ENCODE peak calls at places on chromosome 11, in seven cellular contexts. One of them, this sample, is unnamed.

GRCh38 chr11:2435288-2436012 is 8.9 kb downstream of the TRPM5 start:
- DNase-seq in amniotic stem cell: no peak
- DNase-seq in right lobe of liver: no peak
- DNase-seq in EL: no peak
- DNase-seq in nucleus accumbens: no peak
- DNase-seq in astrocyte: no peak
- DNase-seq in Right ventricle myocardium superior: peak; percentile 13
- DNase-seq in this sample: no peak

GRCh38 chr11:123543796-123544195 is 110.6 kb downstream of the SCN3B start:
- DNase-seq in amniotic stem cell: peak; percentile 52
- DNase-seq in right lobe of liver: no peak
- DNase-seq in EL: peak; percentile 81
- DNase-seq in nucleus accumbens: no peak
- DNase-seq in astrocyte: peak; percentile 70
- DNase-seq in Right ventricle myocardium superior: no peak
- DNase-seq in this sample: peak; percentile 27

GRCh38 chr11:2791521-2792375 is 92.0 kb upstream of the KCNQ1OT1 start:
- DNase-seq in amniotic stem cell: no peak
- DNase-seq in right lobe of liver: peak; percentile 21
- DNase-seq in EL: no peak
- DNase-seq in nucleus accumbens: no peak
- DNase-seq in astrocyte: no peak
- DNase-seq in Right ventricle myocardium superior: peak; percentile 40
- DNase-seq in this sample: no peak

GRCh38 chr11:1864831-1865665 is 12.2 kb downstream of the LSP1 start:
- DNase-seq in amniotic stem cell: no peak
- DNase-seq in right lobe of liver: peak; percentile 24
- DNase-seq in EL: no peak
- DNase-seq in nucleus accumbens: no peak
- DNase-seq in astrocyte: no peak
- DNase-seq in Right ventricle myocardium superior: peak; percentile 59
- DNase-seq in this sample: no peak

GRCh38 chr11:14443642-14444041 is 56.0 kb downstream of the COPB1 start:
- DNase-seq in amniotic stem cell: no peak
- DNase-seq in right lobe of liver: peak; percentile 78
- DNase-seq in EL: peak; percentile 88
- DNase-seq in nucleus accumbens: no peak
- DNase-seq in astrocyte: peak; percentile 46
- DNase-seq in Right ventricle myocardium superior: no peak
- DNase-seq in this sample: no peak

GRCh38 chr11:44348114-44348513 is 38.2 kb upstream of the ALX4 start:
- DNase-seq in amniotic stem cell: no peak
- DNase-seq in right lobe of liver: no peak
- DNase-seq in EL: no peak
- DNase-seq in nucleus accumbens: no peak
- DNase-seq in astrocyte: no peak
- DNase-seq in Right ventricle myocardium superior: no peak
- DNase-seq in this sample: no peak

GRCh38 chr11:64100345-64100744 is 64.6 kb downstream of the FLRT1 start:
- DNase-seq in amniotic stem cell: no peak
- DNase-seq in right lobe of liver: no peak
- DNase-seq in EL: no peak
- DNase-seq in nucleus accumbens: no peak
- DNase-seq in astrocyte: no peak
- DNase-seq in Right ventricle myocardium superior: no peak
- DNase-seq in this sample: no peak

GRCh38 chr11:1750840-1751520 is 585 bp upstream of the IFITM10 start:
- DNase-seq in amniotic stem cell: no peak
- DNase-seq in right lobe of liver: no peak
- DNase-seq in EL: no peak
- DNase-seq in nucleus accumbens: no peak
- DNase-seq in astrocyte: no peak
- DNase-seq in Right ventricle myocardium superior: no peak
- DNase-seq in this sample: no peak

GRCh38 chr11:129143335-129143734 is 48.8 kb downstream of the ARHGAP32 start:
- DNase-seq in amniotic stem cell: peak; percentile 90
- DNase-seq in right lobe of liver: peak; percentile 66
- DNase-seq in EL: peak; percentile 98
- DNase-seq in nucleus accumbens: peak; percentile 43
- DNase-seq in astrocyte: peak; percentile 100
- DNase-seq in Right ventricle myocardium superior: peak; percentile 81
- DNase-seq in this sample: peak; percentile 99

GRCh38 chr11:2898366-2899079 is 12.9 kb upstream of the CDKN1C start:
- DNase-seq in amniotic stem cell: peak; percentile 60
- DNase-seq in right lobe of liver: peak; percentile 68
- DNase-seq in EL: peak; percentile 92
- DNase-seq in nucleus accumbens: no peak
- DNase-seq in astrocyte: peak; percentile 87
- DNase-seq in Right ventricle myocardium superior: peak; percentile 77
- DNase-seq in this sample: peak; percentile 97

GRCh38 chr11:369336-370018 is at the start of gene B4GALNT4:
- DNase-seq in amniotic stem cell: peak; percentile 16
- DNase-seq in right lobe of liver: no peak
- DNase-seq in EL: no peak
- DNase-seq in nucleus accumbens: peak; percentile 31
- DNase-seq in astrocyte: no peak
- DNase-seq in Right ventricle myocardium superior: peak; percentile 44
- DNase-seq in this sample: no peak

GRCh38 chr11:86565787-86566186 is 106.6 kb downstream of the ME3 start:
- DNase-seq in amniotic stem cell: no peak
- DNase-seq in right lobe of liver: no peak
- DNase-seq in EL: no peak
- DNase-seq in nucleus accumbens: no peak
- DNase-seq in astrocyte: no peak
- DNase-seq in Right ventricle myocardium superior: no peak
- DNase-seq in this sample: no peak

GRCh38 chr11:65425105-65425970 is 2.7 kb downstream of the NEAT1 start:
- DNase-seq in amniotic stem cell: no peak
- DNase-seq in right lobe of liver: peak; percentile 39
- DNase-seq in EL: peak; percentile 81
- DNase-seq in nucleus accumbens: no peak
- DNase-seq in astrocyte: peak; percentile 76
- DNase-seq in Right ventricle myocardium superior: peak; percentile 35
- DNase-seq in this sample: peak; percentile 96

GRCh38 chr11:122342089-122342749 is 226.2 kb upstream of the BLID start:
- DNase-seq in amniotic stem cell: no peak
- DNase-seq in right lobe of liver: no peak
- DNase-seq in EL: no peak
- DNase-seq in nucleus accumbens: no peak
- DNase-seq in astrocyte: no peak
- DNase-seq in Right ventricle myocardium superior: no peak
- DNase-seq in this sample: peak; percentile 40

GRCh38 chr11:26987205-26987604 is 6.7 kb upstream of the FIBIN start:
- DNase-seq in amniotic stem cell: no peak
- DNase-seq in right lobe of liver: no peak
- DNase-seq in EL: no peak
- DNase-seq in nucleus accumbens: no peak
- DNase-seq in astrocyte: no peak
- DNase-seq in Right ventricle myocardium superior: no peak
- DNase-seq in this sample: no peak

GRCh38 chr11:61037694-61038093 is 64.6 kb upstream of the CD5 start:
- DNase-seq in amniotic stem cell: no peak
- DNase-seq in right lobe of liver: no peak
- DNase-seq in EL: peak; percentile 44
- DNase-seq in nucleus accumbens: no peak
- DNase-seq in astrocyte: peak; percentile 40
- DNase-seq in Right ventricle myocardium superior: peak; percentile 44
- DNase-seq in this sample: peak; percentile 9

GRCh38 chr11:57530215-57530595 is 349 bp downstream of the TIMM10 start:
- DNase-seq in amniotic stem cell: no peak
- DNase-seq in right lobe of liver: peak; percentile 29
- DNase-seq in EL: no peak
- DNase-seq in nucleus accumbens: no peak
- DNase-seq in astrocyte: no peak
- DNase-seq in Right ventricle myocardium superior: peak; percentile 46
- DNase-seq in this sample: no peak

GRCh38 chr11:14141676-14142075 is 179.2 kb downstream of the SPON1 start:
- DNase-seq in amniotic stem cell: no peak
- DNase-seq in right lobe of liver: no peak
- DNase-seq in EL: no peak
- DNase-seq in nucleus accumbens: no peak
- DNase-seq in astrocyte: no peak
- DNase-seq in Right ventricle myocardium superior: no peak
- DNase-seq in this sample: no peak

GRCh38 chr11:38019072-38019775 is 1421.2 kb upstream of the RAG2 start:
- DNase-seq in amniotic stem cell: no peak
- DNase-seq in right lobe of liver: no peak
- DNase-seq in EL: peak; percentile 56
- DNase-seq in nucleus accumbens: no peak
- DNase-seq in astrocyte: peak; percentile 10
- DNase-seq in Right ventricle myocardium superior: no peak
- DNase-seq in this sample: no peak

GRCh38 chr11:11998091-11998781 is 10.2 kb downstream of the DKK3 start:
- DNase-seq in amniotic stem cell: peak; percentile 90
- DNase-seq in right lobe of liver: no peak
- DNase-seq in EL: peak; percentile 96
- DNase-seq in nucleus accumbens: no peak
- DNase-seq in astrocyte: peak; percentile 94
- DNase-seq in Right ventricle myocardium superior: no peak
- DNase-seq in this sample: peak; percentile 91

GRCh38 chr11:10197091-10197490 is 96.9 kb downstream of the SBF2 start:
- DNase-seq in amniotic stem cell: no peak
- DNase-seq in right lobe of liver: no peak
- DNase-seq in EL: peak; percentile 68
- DNase-seq in nucleus accumbens: no peak
- DNase-seq in astrocyte: no peak
- DNase-seq in Right ventricle myocardium superior: no peak
- DNase-seq in this sample: no peak

GRCh38 chr11:26522912-26523610 is 49.0 kb downstream of the MUC15 start:
- DNase-seq in amniotic stem cell: no peak
- DNase-seq in right lobe of liver: no peak
- DNase-seq in EL: peak; percentile 22
- DNase-seq in nucleus accumbens: no peak
- DNase-seq in astrocyte: no peak
- DNase-seq in Right ventricle myocardium superior: no peak
- DNase-seq in this sample: peak; percentile 10

GRCh38 chr11:119618208-119618909 is 110.6 kb downstream of the NECTIN1 start:
- DNase-seq in amniotic stem cell: no peak
- DNase-seq in right lobe of liver: no peak
- DNase-seq in EL: peak; percentile 10
- DNase-seq in nucleus accumbens: peak; percentile 79
- DNase-seq in astrocyte: no peak
- DNase-seq in Right ventricle myocardium superior: peak; percentile 64
- DNase-seq in this sample: no peak

This sample was measured in RKO.